ENCODE peak calls at places on chromosome 1, in six cellular contexts. F is kidney, M is AG10803, N is neural progenitor cell, E is fibroblast of the aortic adventitia, T is cardiac muscle cell. I is an unnamed sample.

GRCh38 chr1:66436378-66437135 is 97.4 kb upstream of the SGIP1 start:
- DNase-seq in N (no peak), E (peak), T (no peak), M (peak), F (no peak), I (peak)

GRCh38 chr1:203580733-203581132 is 45.9 kb upstream of the ATP2B4 start:
- DNase-seq in F (no peak), T (no peak), E (no peak), N (no peak), M (no peak), I (no peak)

GRCh38 chr1:107678993-107679392 is 286.0 kb downstream of the VAV3 start:
- DNase-seq in N (no peak), F (no peak), T (no peak), M (no peak), E (no peak), I (no peak)

GRCh38 chr1:165795894-165796293 is 27.2 kb upstream of the TMCO1 start:
- DNase-seq in F (no peak), N (no peak), E (no peak), M (no peak), T (no peak), I (peak)

GRCh38 chr1:119952496-119952895 is 56.2 kb upstream of the ADAM30 start:
- DNase-seq in T (no peak), M (no peak), N (no peak), F (no peak), E (no peak), I (no peak)

GRCh38 chr1:46961066-46961758 is 19.9 kb upstream of the CYP4A11 start:
- DNase-seq in F (no peak), E (no peak), T (no peak), M (no peak), N (no peak), I (no peak)

GRCh38 chr1:32899586-32900296 is 1.4 kb downstream of the TMEM54 start:
- DNase-seq in E (no peak), T (no peak), N (no peak), F (peak), M (no peak), I (peak)

GRCh38 chr1:13829152-13829769 is 129.3 kb downstream of the PRDM2 start:
- DNase-seq in E (no peak), N (no peak), F (no peak), M (no peak), T (no peak), I (no peak)

GRCh38 chr1:17538010-17538409 is 1.5 kb upstream of the ARHGEF10L start:
- DNase-seq in T (no peak), M (peak), F (no peak), N (no peak), E (peak), I (no peak)

GRCh38 chr1:201268604-201269151 is 14.6 kb upstream of the PKP1 start:
- DNase-seq in E (peak), M (peak), N (peak), T (peak), F (peak), I (no peak)

GRCh38 chr1:7608628-7609295 is 162.3 kb upstream of the VAMP3 start:
- DNase-seq in F (peak), E (no peak), M (no peak), T (no peak), N (no peak), I (peak)

GRCh38 chr1:152997911-152998310 is 3.6 kb upstream of the SPRR3 start:
- DNase-seq in N (no peak), F (no peak), M (no peak), T (no peak), E (no peak), I (no peak)

GRCh38 chr1:8165595-8166360 is 139.7 kb upstream of the ERRFI1 start:
- DNase-seq in E (no peak), T (no peak), F (no peak), N (no peak), M (no peak), I (no peak)

GRCh38 chr1:153849487-153850185 is 73.1 kb downstream of the GATAD2B start:
- DNase-seq in T (no peak), F (no peak), E (no peak), M (no peak), N (no peak), I (no peak)

GRCh38 chr1:17919525-17920439 is 164.6 kb downstream of the ACTL8 start:
- DNase-seq in N (peak), T (peak), M (peak), F (no peak), E (peak), I (peak)

GRCh38 chr1:50047916-50048694 is 24.4 kb upstream of the AGBL4 start:
- DNase-seq in N (peak), T (peak), E (no peak), F (peak), M (no peak), I (peak)

GRCh38 chr1:53329183-53329544 is 1.3 kb upstream of the LRP8 start:
- DNase-seq in E (no peak), M (no peak), T (no peak), N (no peak), F (no peak), I (no peak)

GRCh38 chr1:218480691-218481099 is 135.6 kb downstream of the TGFB2 start:
- DNase-seq in T (no peak), M (peak), F (no peak), N (no peak), E (peak), I (no peak)

GRCh38 chr1:34266127-34266951 is 89.6 kb downstream of the C1orf94 start:
- DNase-seq in E (peak), N (peak), F (no peak), T (peak), M (peak), I (peak)

GRCh38 chr1:247241687-247242086 is 14.2 kb upstream of the VN1R5 start:
- DNase-seq in N (no peak), F (no peak), M (no peak), T (no peak), E (no peak), I (no peak)

GRCh38 chr1:111030590-111030989 is 66.9 kb upstream of the LRIF1 start:
- DNase-seq in E (peak), F (no peak), N (peak), M (peak), T (peak), I (peak)

DNA sequence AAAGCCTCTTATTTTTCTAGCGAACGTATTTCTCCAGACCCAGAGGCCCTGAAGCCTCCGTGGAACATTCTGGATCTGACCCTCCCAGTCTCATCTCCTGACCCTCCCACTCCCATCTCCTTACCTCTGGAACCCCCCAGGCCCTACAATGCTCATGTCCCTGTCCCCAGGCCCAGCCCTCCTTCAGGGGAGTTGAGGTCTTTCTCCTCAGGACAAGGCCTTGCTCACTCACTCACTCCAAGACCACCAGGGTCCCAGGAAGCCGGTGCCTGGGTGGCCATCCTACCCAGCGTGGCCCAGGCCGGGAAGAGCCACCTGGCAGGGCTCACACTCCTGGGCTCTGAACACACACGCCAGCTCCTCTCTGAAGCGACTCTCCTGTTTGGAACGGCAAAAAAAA is 68.7 kb downstream of the ALPL start:
- DNase-seq in F (no peak), M (no peak), N (no peak), T (no peak), E (no peak), I (no peak)
- H3K4me3 ChIP-seq in F (no peak), M (no peak), N (no peak), T (no peak), E (no peak), I (no peak)

GRCh38 chr1:109782927-109783326 is 19.2 kb upstream of the EPS8L3 start:
- DNase-seq in N (no peak), T (no peak), M (no peak), E (no peak), F (peak), I (no peak)
- H3K4me3 ChIP-seq in N (no peak), T (no peak), M (no peak), E (no peak), F (no peak), I (no peak)

DNA sequence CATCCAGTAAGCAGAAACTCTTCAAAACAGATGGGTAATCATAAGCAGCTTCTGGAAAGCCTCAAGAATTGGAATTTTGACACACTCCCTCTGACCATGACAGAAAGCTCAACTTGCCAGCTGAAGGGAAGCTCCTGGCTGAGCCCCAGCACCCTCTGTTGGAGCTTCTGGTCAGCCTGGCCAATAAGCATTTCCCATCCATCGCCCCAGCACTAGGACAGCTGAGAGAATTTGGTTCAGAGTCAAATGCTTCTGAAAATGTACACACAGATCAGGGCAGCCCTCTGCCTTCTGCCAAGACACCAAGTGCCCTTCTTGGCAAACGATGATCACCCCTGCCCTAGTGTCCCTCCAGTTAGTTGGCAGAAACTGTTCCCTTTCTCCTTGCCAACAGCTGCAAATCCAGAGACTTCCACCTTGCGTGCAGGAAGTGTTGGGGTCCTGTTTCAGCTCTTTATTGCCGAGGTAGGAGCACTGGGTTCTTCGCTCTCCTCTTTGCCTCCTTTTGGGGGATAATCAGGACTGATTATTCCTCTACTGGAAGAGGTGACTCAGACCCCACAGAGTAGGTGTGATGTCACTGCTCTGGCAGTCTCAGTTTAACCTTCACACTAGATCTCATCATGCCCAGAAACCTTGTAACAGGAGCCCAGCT is 11.9 kb downstream of the PIGV start:
- DNase-seq in F (no peak), E (peak), N (no peak), T (no peak), M (peak), I (no peak)
- H3K4me3 ChIP-seq in F (no peak), E (no peak), N (no peak), T (no peak), M (peak), I (no peak)

GRCh38 chr1:112744019-112744578 is 29.0 kb upstream of the PPM1J start:
- DNase-seq in F (peak), M (peak), T (peak), N (peak), E (peak), I (peak)
- H3K4me3 ChIP-seq in F (no peak), M (peak), T (no peak), N (peak), E (peak), I (peak)